ENCODE peak calls at places on chromosomes 6 and 20, in four cellular contexts. C is AG09309, J is body of pancreas, U is heart left ventricle. Q is an unnamed sample.

GRCh38 chr6:117829594-117830319 is 77.3 kb upstream of the SLC35F1 start:
- DNase-seq in C (no peak), J (peak; percentile 15), U (peak; percentile 32), Q (peak; percentile 41)

GRCh38 chr6:155026366-155027045 is 31.4 kb downstream of the TIAM2 start:
- DNase-seq in C (peak; percentile 77), J (no peak), U (peak; percentile 71), Q (peak; percentile 64)

GRCh38 chr6:15793288-15793687 is 130.5 kb upstream of the DTNBP1 start:
- DNase-seq in C (peak; percentile 21), J (no peak), U (no peak), Q (no peak)

GRCh38 chr6:31114540-31114876 is at the start of gene PSORS1C1:
- DNase-seq in C (peak; percentile 82), J (peak; percentile 57), U (peak; percentile 85), Q (peak; percentile 93)

GRCh38 chr6:20564777-20565176 is 30.5 kb downstream of the CDKAL1 start:
- DNase-seq in C (no peak), J (no peak), U (no peak), Q (no peak)

GRCh38 chr6:24504642-24505586 is 10.1 kb downstream of the ALDH5A1 start:
- DNase-seq in C (no peak), J (no peak), U (no peak), Q (no peak)

GRCh38 chr6:36141961-36142360 is 11.6 kb downstream of the MAPK13 start:
- DNase-seq in C (no peak), J (no peak), U (no peak), Q (no peak)

GRCh38 chr20:41360831-41361756 is 5.5 kb downstream of the EMILIN3 start:
- DNase-seq in C (no peak), J (no peak), U (no peak), Q (no peak)

GRCh38 chr6:110270166-110270565 is 88.0 kb downstream of the METTL24 start:
- DNase-seq in C (no peak), J (no peak), U (no peak), Q (no peak)

GRCh38 chr6:101918476-101918875 is 525.0 kb downstream of the GRIK2 start:
- DNase-seq in C (no peak), J (no peak), U (no peak), Q (no peak)

GRCh38 chr6:85403331-85404015 is 46.4 kb upstream of the NT5E start:
- DNase-seq in C (peak; percentile 69), J (no peak), U (no peak), Q (peak; percentile 83)

GRCh38 chr6:90296346-90297123 is at the start of gene BACH2:
- DNase-seq in C (no peak), J (peak; percentile 98), U (peak; percentile 91), Q (peak; percentile 88)
- TF ChIP-seq CTCF in C (no peak), J (peak; percentile 20), U (peak; percentile 30), Q (peak; percentile 15)

GRCh38 chr6:71334768-71335167 is 46.2 kb downstream of the OGFRL1 start:
- DNase-seq in C (no peak), J (no peak), U (no peak), Q (no peak)
- H3K4me3 ChIP-seq in C (no peak overlapping the region), J (no peak overlapping the region), U (no peak overlapping the region), Q (no peak overlapping the region)

GRCh38 chr6:128554302-128554701 is 33.9 kb upstream of the PTPRK start:
- DNase-seq in C (no peak), J (peak; percentile 11), U (no peak), Q (no peak)
- TF ChIP-seq CTCF in C (peak; percentile 23), J (peak; percentile 10), U (peak; percentile 55), Q (peak; percentile 32)

GRCh38 chr6:3208096-3208774 is 19.2 kb downstream of the TUBB2B start:
- DNase-seq in C (peak; percentile 92), J (no peak), U (no peak), Q (peak; percentile 68)

GRCh38 chr6:3208775-3209113 is 18.7 kb downstream of the TUBB2B start:
- DNase-seq in C (no peak), J (no peak), U (no peak), Q (no peak)

GRCh38 chr6:3211681-3212080 is 15.8 kb downstream of the TUBB2B start:
- DNase-seq in C (no peak), J (peak; percentile 33), U (no peak), Q (no peak)

GRCh38 chr6:3210024-3210610 is 17.3 kb downstream of the TUBB2B start:
- DNase-seq in C (no peak), J (no peak), U (no peak), Q (no peak)

DNA sequence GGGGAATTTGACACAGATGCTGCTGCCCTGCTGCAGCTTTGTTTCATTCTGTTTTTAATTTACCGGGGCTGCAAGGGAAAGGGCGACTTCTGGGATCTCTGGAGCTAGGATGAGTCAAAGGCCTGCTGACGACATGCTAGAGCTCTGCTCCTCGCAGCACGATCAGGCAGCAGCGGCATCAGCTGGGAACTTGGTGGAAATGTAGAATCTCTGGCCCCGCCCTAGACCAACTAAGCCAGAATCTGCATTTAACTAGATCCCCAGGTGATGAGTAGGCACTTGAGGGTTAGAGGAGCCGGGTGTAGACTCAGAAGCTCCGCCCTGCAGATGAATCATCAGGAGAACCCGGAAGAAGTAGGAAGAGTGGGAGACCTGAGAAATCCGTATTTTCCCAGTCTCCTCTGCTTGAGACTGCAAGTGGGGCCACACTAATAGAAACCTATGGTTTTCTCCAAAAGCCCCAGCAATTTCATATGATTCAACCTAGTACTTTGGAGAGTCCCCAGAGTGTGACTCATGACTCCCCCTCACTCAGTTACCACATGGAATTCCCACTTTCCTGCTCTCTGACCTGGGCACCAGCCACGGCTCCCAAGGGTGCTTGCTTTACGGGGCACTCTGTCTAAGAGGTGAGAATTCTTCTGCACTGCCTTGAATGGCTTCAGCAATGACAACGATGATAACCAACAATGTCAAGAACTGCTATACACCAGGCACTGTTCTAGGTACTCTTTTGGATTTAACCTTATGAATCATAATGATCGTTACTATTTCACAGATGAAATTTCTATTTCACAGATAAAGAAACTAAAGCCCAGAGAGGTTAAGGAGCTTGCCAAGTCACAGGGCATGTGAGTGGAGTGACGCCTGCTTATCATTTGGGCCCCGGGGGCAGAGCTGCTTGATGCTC is 18.1 kb downstream of the TUBB2B start:
- DNase-seq in C (peak; percentile 95), J (peak; percentile 12), U (no peak), Q (peak; percentile 64)
- H3K4me3 ChIP-seq in C (peak overlapping the region; percentile 14), J (no peak overlapping the region), U (no peak overlapping the region), Q (no peak overlapping the region)

GRCh38 chr6:167501831-167502385 is 177.0 kb downstream of the TTLL2 start:
- DNase-seq in C (no peak), J (peak; percentile 83), U (peak; percentile 16), Q (no peak)
- TF ChIP-seq CTCF in C (no peak), J (peak; percentile 51), U (peak; percentile 34), Q (peak; percentile 25)

Q was measured in astrocyte of the cerebellum.